ENCODE peak calls at places on chromosomes 6 and 20, in six cellular contexts. N is choroid plexus epithelial cell; U is A673; A is activated CD8-positive, alpha-beta memory T cell treated with anti-CD3 and anti-CD28 coated beads for 1 hour; Y is GM12865; V is EL. K is an unnamed sample.

GRCh38 chr20:36574278-36575065 is 1.1 kb downstream of the TGIF2 start:
- DNase-seq in N (peak; percentile 47), U (peak; percentile 68), A (peak; percentile 25), Y (peak; percentile 68), V (peak; percentile 62), K (no peak)

GRCh38 chr6:73779943-73780342 is 83.9 kb downstream of the CD109 start:
- DNase-seq in N (no peak), U (no peak), A (no peak), Y (no peak), V (no peak), K (no peak)

GRCh38 chr6:81696505-81696904 is 56.0 kb downstream of the TENT5A start:
- DNase-seq in N (peak; percentile 58), U (no peak), A (no peak), Y (peak; percentile 44), V (peak; percentile 9), K (no peak)

GRCh38 chr6:112245511-112246203 is 8.7 kb downstream of the LAMA4 start:
- DNase-seq in N (peak; percentile 66), U (no peak), A (no peak), Y (no peak), V (peak; percentile 46), K (no peak)

GRCh38 chr6:121055572-121056163 is 278.6 kb downstream of the TBC1D32 start:
- DNase-seq in N (peak; percentile 72), U (peak; percentile 69), A (no peak), Y (peak; percentile 35), V (peak; percentile 60), K (no peak)

GRCh38 chr20:16434087-16434664 is 139.1 kb downstream of the KIF16B start:
- DNase-seq in N (peak; percentile 63), U (peak; percentile 69), A (peak; percentile 17), Y (peak; percentile 74), V (peak; percentile 48), K (peak; percentile 21)

GRCh38 chr20:61299613-61300012 is 47.6 kb downstream of the CDH4 start:
- DNase-seq in N (no peak), U (no peak), A (no peak), Y (no peak), V (no peak), K (no peak)

GRCh38 chr6:146578054-146578453 is 20.7 kb upstream of the ADGB start:
- DNase-seq in N (no peak), U (no peak), A (no peak), Y (no peak), V (peak; percentile 25), K (no peak)

GRCh38 chr6:143536461-143536865 is 24.9 kb upstream of the FUCA2 start:
- DNase-seq in N (peak; percentile 27), U (peak; percentile 19), A (peak; percentile 18), Y (peak; percentile 61), V (peak; percentile 65), K (no peak)

GRCh38 chr6:123117145-123117908 is 121.3 kb downstream of the CLVS2 start:
- DNase-seq in N (no peak), U (no peak), A (no peak), Y (no peak), V (no peak), K (no peak)

GRCh38 chr6:10429638-10430427 is 15.0 kb upstream of the TFAP2A start:
- DNase-seq in N (peak; percentile 64), U (peak; percentile 85), A (no peak), Y (peak; percentile 69), V (peak; percentile 79), K (no peak)

GRCh38 chr6:121451250-121451649 is 15.8 kb downstream of the GJA1 start:
- DNase-seq in N (no peak), U (no peak), A (no peak), Y (no peak), V (no peak), K (no peak)

GRCh38 chr6:40328376-40328987 is 258.7 kb downstream of the LRFN2 start:
- DNase-seq in N (no peak), U (peak; percentile 36), A (no peak), Y (peak; percentile 8), V (no peak), K (no peak)

GRCh38 chr20:208937-209566 is 18.0 kb upstream of the DEFB129 start:
- DNase-seq in N (peak; percentile 88), U (peak; percentile 69), A (no peak), Y (peak; percentile 58), V (peak; percentile 67), K (no peak)

GRCh38 chr6:20473518-20473917 is 60.7 kb upstream of the CDKAL1 start:
- DNase-seq in N (no peak), U (no peak), A (no peak), Y (no peak), V (no peak), K (no peak)

GRCh38 chr6:19723533-19723932 is 113.6 kb upstream of the ID4 start:
- DNase-seq in N (peak; percentile 67), U (peak; percentile 17), A (no peak), Y (no peak), V (peak; percentile 85), K (no peak)

GRCh38 chr6:166106076-166106686 is 61.5 kb downstream of the TBXT start:
- DNase-seq in N (peak; percentile 84), U (peak; percentile 74), A (peak; percentile 43), Y (peak; percentile 80), V (peak; percentile 57), K (no peak)

GRCh38 chr6:162674452-162674851 is 53.1 kb downstream of the PRKN start:
- DNase-seq in N (no peak), U (no peak), A (no peak), Y (no peak), V (no peak), K (no peak)

GRCh38 chr20:23082846-23083552 is 3.1 kb downstream of the CD93 start:
- DNase-seq in N (no peak), U (no peak), A (no peak), Y (peak; percentile 9), V (no peak), K (no peak)

GRCh38 chr6:129498556-129498940 is 211.4 kb downstream of the ARHGAP18 start:
- DNase-seq in N (peak; percentile 31), U (no peak), A (no peak), Y (no peak), V (peak; percentile 64), K (no peak)

K was measured in stimulated activated CD4-positive, alpha-beta T cell treated with anti-CD3 and anti-CD28 coated beads, Interleukin-1b, Interleukin-23, amount 100 ng/mL, for 1 hour.